ENCODE peak calls at places on chromosomes 7 and 10, in five cellular contexts. W is HFFc6, Y is H9, T is suprapubic skin, X is WERI-Rb-1. K is an unnamed sample.

GRCh38 chr10:132421377-132422168 is 24.6 kb downstream of the PWWP2B start:
- DNase-seq in W (peak), Y (no peak), T (no peak), X (peak), K (peak)

GRCh38 chr7:34497153-34497777 is 160.8 kb upstream of the NPSR1 start:
- DNase-seq in W (no peak), Y (peak), T (no peak), X (peak), K (no peak)

GRCh38 chr7:99235925-99236324 is 28.0 kb upstream of the KPNA7 start:
- DNase-seq in W (no peak), Y (no peak), T (no peak), X (no peak), K (no peak)

GRCh38 chr10:50219646-50220045 is 31.7 kb downstream of the ASAH2 start:
- DNase-seq in W (no peak), Y (no peak), T (no peak), X (no peak), K (no peak)

GRCh38 chr10:1577945-1578344 is 159.4 kb downstream of the ADARB2 start:
- DNase-seq in W (no peak), Y (no peak), T (peak), X (no peak), K (peak)

GRCh38 chr10:95229724-95230627 is 35.9 kb downstream of the ACSM6 start:
- DNase-seq in W (peak), Y (peak), T (no peak), X (no peak), K (no peak)

GRCh38 chr7:43781726-43782607 is 23.5 kb downstream of the BLVRA start:
- DNase-seq in W (peak), Y (no peak), T (no peak), X (no peak), K (peak)

GRCh38 chr10:22693371-22693784 is 21.0 kb downstream of the PIP4K2A start:
- DNase-seq in W (peak), Y (no peak), T (no peak), X (no peak), K (no peak)

GRCh38 chr10:60189861-60190475 is 199.7 kb downstream of the ANK3 start:
- DNase-seq in W (no peak), Y (no peak), T (no peak), X (no peak), K (no peak)

GRCh38 chr10:35379226-35380137 is 43.2 kb downstream of the CCNY start:
- DNase-seq in W (no peak), Y (no peak), T (no peak), X (peak), K (no peak)
- TF ChIP-seq CTCF in W (no peak), Y (peak), T (no peak), X (no peak), K (no peak)

GRCh38 chr10:103698266-103698665 is 157.1 kb downstream of the SH3PXD2A start:
- DNase-seq in W (no peak), Y (no peak), T (no peak), X (no peak), K (no peak)

GRCh38 chr10:103701380-103702222 is 153.8 kb downstream of the SH3PXD2A start:
- DNase-seq in W (no peak), Y (no peak), T (no peak), X (no peak), K (no peak)

GRCh38 chr10:103697787-103698186 is 157.6 kb downstream of the SH3PXD2A start:
- DNase-seq in W (no peak), Y (no peak), T (no peak), X (no peak), K (no peak)

GRCh38 chr10:103700436-103700715 is 155.0 kb downstream of the SH3PXD2A start:
- DNase-seq in W (no peak), Y (no peak), T (no peak), X (no peak), K (no peak)

DNA sequence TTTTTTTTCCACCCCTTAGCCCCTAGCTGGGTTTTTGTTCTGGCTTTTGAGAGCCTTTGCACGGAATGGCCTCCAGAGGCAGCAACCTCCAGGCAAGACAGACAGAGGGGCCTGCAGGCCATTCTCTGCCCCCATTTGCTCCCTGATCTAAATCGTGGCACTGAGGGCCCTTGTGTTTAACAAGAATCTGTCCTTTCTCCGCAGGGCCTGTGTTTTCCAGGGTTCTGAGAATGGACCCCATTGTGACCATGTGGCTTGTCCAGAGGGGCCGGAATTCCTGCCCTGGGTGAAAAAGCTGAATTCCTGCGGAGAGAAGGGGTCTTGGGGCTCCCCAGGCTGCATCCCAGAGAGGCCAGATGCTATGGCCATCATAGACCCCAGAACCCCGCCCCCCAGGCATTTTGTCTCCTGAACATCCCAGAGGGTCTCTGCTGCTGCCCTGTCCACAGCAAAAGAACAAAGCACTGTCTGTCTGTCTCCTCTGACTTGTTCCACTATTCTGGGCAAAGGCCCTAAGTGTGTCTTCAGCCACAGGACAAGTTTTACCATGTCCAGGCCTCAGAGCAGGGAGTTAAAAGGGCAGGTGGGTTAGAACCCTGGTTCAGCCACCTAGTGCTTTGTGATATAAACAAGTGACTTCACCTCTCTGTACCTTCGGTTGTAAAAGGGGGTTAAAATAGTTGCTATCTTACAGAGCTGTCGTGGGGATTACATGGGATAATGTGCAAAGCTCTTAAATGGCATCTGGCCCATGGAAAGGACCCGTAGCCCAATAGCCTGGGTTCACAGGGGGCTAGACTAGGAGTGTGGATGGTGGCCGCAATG is 155.6 kb downstream of the SH3PXD2A start:
- DNase-seq in W (no peak), Y (peak), T (no peak), X (peak), K (no peak)
- TF ChIP-seq CTCF in W (peak), Y (peak), T (no peak), X (peak), K (no peak)

GRCh38 chr7:16702433-16702832 is 51.1 kb upstream of the TSPAN13 start:
- DNase-seq in W (no peak), Y (no peak), T (no peak), X (no peak), K (no peak)
- TF ChIP-seq CTCF in W (no peak), Y (no peak), T (no peak), X (peak), K (no peak)

GRCh38 chr10:61943699-61944444 is 42.4 kb downstream of the ARID5B start:
- DNase-seq in W (peak), Y (no peak), T (no peak), X (no peak), K (no peak)
- TF ChIP-seq CTCF in W (peak), Y (no peak), T (no peak), X (no peak), K (no peak)

GRCh38 chr10:113104071-113104470 is 154.0 kb downstream of the TCF7L2 start:
- DNase-seq in W (peak), Y (no peak), T (peak), X (no peak), K (no peak)

GRCh38 chr10:113111260-113111659 is 161.2 kb downstream of the TCF7L2 start:
- DNase-seq in W (no peak), Y (no peak), T (no peak), X (no peak), K (no peak)

GRCh38 chr10:113108948-113109347 is 158.9 kb downstream of the TCF7L2 start:
- DNase-seq in W (no peak), Y (no peak), T (no peak), X (no peak), K (no peak)

GRCh38 chr10:113111900-113112853 is 162.1 kb downstream of the TCF7L2 start:
- DNase-seq in W (no peak), Y (no peak), T (peak), X (no peak), K (no peak)

GRCh38 chr10:113108180-113108835 is 158.3 kb downstream of the TCF7L2 start:
- DNase-seq in W (no peak), Y (peak), T (no peak), X (peak), K (peak)
- TF ChIP-seq CTCF in W (peak), Y (peak), T (no peak), X (peak), K (peak)

DNA sequence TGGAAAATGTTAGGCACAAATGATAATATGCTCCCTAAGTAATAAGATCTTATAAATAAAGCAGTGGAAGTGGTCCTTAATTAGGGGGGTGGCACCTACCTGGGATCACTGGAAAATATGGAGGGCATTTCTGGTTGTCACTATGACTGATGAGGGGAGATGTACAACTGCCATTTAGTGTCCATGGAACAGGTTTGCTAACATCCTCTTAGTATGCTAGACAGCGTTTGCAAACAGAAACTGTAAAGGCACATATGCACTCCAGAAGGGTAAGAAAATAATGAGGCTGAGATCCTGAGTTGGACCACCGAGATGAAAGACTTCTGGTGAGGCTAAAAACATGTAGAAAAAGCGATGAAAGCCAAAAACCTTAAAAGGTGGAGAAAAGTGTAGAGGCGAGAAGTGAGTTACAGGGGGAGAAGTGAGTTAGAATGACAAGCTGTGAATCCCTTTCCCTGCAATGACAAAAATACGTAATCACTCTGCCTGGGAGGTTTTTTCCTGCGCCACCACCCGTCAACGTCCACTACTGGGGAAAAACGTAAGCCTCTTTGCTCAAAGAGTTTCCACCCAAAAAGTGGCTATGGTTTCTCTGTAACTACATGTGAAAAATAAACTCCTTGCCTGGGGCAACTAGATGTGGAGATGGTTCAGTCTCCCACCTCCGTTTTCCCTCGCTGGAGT is 769 bp downstream of the KRIT1 start:
- DNase-seq in W (peak), Y (no peak), T (no peak), X (no peak), K (no peak)
- TF ChIP-seq CTCF in W (no peak), Y (no peak), T (no peak), X (no peak), K (no peak)

DNA sequence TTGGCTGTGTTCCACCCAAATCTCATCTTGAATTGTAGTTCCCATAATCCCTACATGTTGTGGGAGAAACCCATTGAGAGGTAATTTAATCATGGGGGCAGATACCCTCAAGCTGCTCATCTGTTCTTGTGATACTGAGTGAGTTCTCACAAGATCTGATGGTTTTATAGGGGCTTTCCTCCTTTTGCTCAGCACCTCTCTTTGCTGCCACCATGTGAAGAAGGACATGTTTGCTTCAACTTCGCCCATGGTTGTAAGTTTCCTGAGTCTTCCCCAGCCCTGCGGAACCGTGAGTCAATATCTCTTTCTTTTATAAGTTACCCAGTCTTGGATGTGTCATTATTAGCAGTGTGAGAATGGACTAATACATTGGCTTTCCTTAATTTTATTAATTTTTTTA is 527.8 kb downstream of the MDFIC start:
- DNase-seq in W (no peak), Y (no peak), T (no peak), X (no peak), K (no peak)
- TF ChIP-seq CTCF in W (no peak), Y (peak), T (no peak), X (no peak), K (no peak)

DNA sequence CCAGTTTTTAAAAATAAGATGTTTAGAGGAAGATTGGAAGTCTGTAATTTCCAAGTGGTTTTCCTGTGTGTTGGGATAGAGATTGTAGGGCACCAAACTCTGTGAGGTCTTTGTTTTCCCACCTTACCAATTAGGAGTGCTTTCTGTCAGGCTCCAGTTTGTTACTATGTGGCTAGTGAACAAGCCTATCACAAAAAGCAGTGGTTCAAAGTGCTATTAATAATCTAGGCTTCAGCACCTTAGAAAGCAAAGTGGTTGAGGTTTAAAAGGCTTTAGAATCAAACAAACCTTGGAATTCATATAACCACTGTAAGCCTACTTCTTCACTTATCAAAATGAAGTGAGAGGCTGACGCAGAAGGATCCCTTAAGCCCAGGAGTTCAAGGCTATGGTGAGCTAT is 11.1 kb upstream of the ANAPC16 start:
- DNase-seq in W (no peak), Y (no peak), T (no peak), X (no peak), K (no peak)
- TF ChIP-seq CTCF in W (no peak), Y (no peak), T (no peak), X (no peak), K (no peak)

GRCh38 chr7:142523821-142524460 is 225.3 kb upstream of the PRSS1 start:
- DNase-seq in W (no peak), Y (no peak), T (no peak), X (no peak), K (no peak)
- TF ChIP-seq CTCF in W (peak), Y (no peak), T (no peak), X (no peak), K (no peak)

GRCh38 chr7:73741600-73741999 is 3.0 kb upstream of the ABHD11 start:
- DNase-seq in W (no peak), Y (peak), T (no peak), X (peak), K (no peak)

GRCh38 chr7:73740771-73741170 is 2.2 kb upstream of the ABHD11 start:
- DNase-seq in W (no peak), Y (peak), T (no peak), X (no peak), K (no peak)

GRCh38 chr7:73740212-73740611 is 1.6 kb upstream of the ABHD11 start:
- DNase-seq in W (no peak), Y (no peak), T (no peak), X (no peak), K (no peak)

GRCh38 chr7:73742753-73743641 is 4.4 kb upstream of the ABHD11 start:
- DNase-seq in W (no peak), Y (peak), T (peak), X (peak), K (no peak)

DNA sequence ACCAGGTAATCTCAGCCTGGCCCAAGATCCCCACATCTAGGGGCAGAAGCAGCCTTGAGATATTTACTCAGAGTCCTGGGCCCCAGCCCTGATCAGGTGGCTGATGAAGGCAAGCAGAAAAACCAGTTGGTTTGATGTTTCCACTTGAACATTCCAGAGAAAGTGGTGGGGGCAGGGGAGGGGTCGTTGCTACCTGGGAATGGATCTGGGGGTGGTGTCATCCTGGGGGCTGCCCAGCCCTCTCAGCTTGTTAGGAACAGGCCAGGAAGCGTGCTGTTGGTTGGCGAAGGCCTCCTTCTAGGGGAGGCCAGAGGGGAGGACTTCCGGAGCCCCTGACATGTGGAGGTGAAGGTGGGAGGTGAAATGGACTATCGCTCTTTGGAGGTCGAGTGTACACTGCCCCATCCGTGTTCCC is 3.7 kb upstream of the ABHD11 start:
- DNase-seq in W (no peak), Y (peak), T (no peak), X (no peak), K (no peak)
- TF ChIP-seq CTCF in W (no peak), Y (peak), T (no peak), X (no peak), K (no peak)